ENCODE peak calls at places on chromosomes 7 and 10, in ten cellular contexts. One of them, this sample, is unnamed.

GRCh38 chr7:41925946-41926345 is 223.1 kb upstream of the INHBA start:
- DNase-seq in BJ: no peak
- DNase-seq in endothelial cell: no peak
- DNase-seq in HFF-Myc: no peak
- DNase-seq in HFFc6: no peak
- DNase-seq in A549: no peak
- DNase-seq in nephron progenitor cell: no peak
- DNase-seq in IMR-90: peak
- DNase-seq in glutamatergic neuron: no peak
- DNase-seq in GM06990: no peak
- DNase-seq in this sample: no peak

GRCh38 chr7:25619963-25620799 is 391.9 kb upstream of the NPVF start:
- DNase-seq in HFFc6: no peak
- DNase-seq in nephron progenitor cell: no peak
- DNase-seq in A549: no peak
- DNase-seq in GM06990: no peak
- DNase-seq in IMR-90: no peak
- DNase-seq in BJ: no peak
- DNase-seq in HFF-Myc: no peak
- DNase-seq in glutamatergic neuron: no peak
- DNase-seq in endothelial cell: no peak
- DNase-seq in this sample: no peak

GRCh38 chr10:50600831-50601466 is 22.8 kb downstream of the SGMS1 start:
- DNase-seq in GM06990: no peak
- DNase-seq in HFF-Myc: no peak
- DNase-seq in IMR-90: peak
- DNase-seq in nephron progenitor cell: no peak
- DNase-seq in HFFc6: no peak
- DNase-seq in endothelial cell: no peak
- DNase-seq in BJ: no peak
- DNase-seq in glutamatergic neuron: no peak
- DNase-seq in A549: peak
- DNase-seq in this sample: no peak

GRCh38 chr7:28813238-28813962 is 144.7 kb downstream of the TRIL start:
- DNase-seq in endothelial cell: no peak
- DNase-seq in A549: no peak
- DNase-seq in nephron progenitor cell: no peak
- DNase-seq in glutamatergic neuron: no peak
- DNase-seq in IMR-90: no peak
- DNase-seq in HFF-Myc: peak
- DNase-seq in HFFc6: no peak
- DNase-seq in BJ: no peak
- DNase-seq in GM06990: no peak
- DNase-seq in this sample: no peak

GRCh38 chr7:36982749-36983148 is 258.5 kb upstream of the AOAH start:
- DNase-seq in glutamatergic neuron: no peak
- DNase-seq in BJ: no peak
- DNase-seq in nephron progenitor cell: no peak
- DNase-seq in IMR-90: no peak
- DNase-seq in A549: no peak
- DNase-seq in GM06990: no peak
- DNase-seq in HFF-Myc: no peak
- DNase-seq in HFFc6: no peak
- DNase-seq in endothelial cell: no peak
- DNase-seq in this sample: no peak

GRCh38 chr7:727806-728460 is 852 bp upstream of the PRKAR1B start:
- DNase-seq in nephron progenitor cell: peak
- DNase-seq in GM06990: no peak
- DNase-seq in BJ: no peak
- DNase-seq in HFFc6: no peak
- DNase-seq in endothelial cell: no peak
- DNase-seq in HFF-Myc: no peak
- DNase-seq in IMR-90: peak
- DNase-seq in glutamatergic neuron: no peak
- DNase-seq in A549: no peak
- DNase-seq in this sample: no peak

GRCh38 chr7:112788778-112789343 is 1.3 kb downstream of the TMEM168 start:
- DNase-seq in IMR-90: no peak
- DNase-seq in GM06990: no peak
- DNase-seq in glutamatergic neuron: no peak
- DNase-seq in A549: no peak
- DNase-seq in nephron progenitor cell: no peak
- DNase-seq in endothelial cell: no peak
- DNase-seq in HFFc6: no peak
- DNase-seq in HFF-Myc: no peak
- DNase-seq in BJ: no peak
- DNase-seq in this sample: no peak

GRCh38 chr10:132519382-132520146 is 18.0 kb upstream of the INPP5A start:
- DNase-seq in IMR-90: no peak
- DNase-seq in GM06990: no peak
- DNase-seq in glutamatergic neuron: no peak
- DNase-seq in HFF-Myc: no peak
- DNase-seq in HFFc6: no peak
- DNase-seq in nephron progenitor cell: no peak
- DNase-seq in BJ: no peak
- DNase-seq in A549: no peak
- DNase-seq in endothelial cell: peak
- DNase-seq in this sample: no peak

GRCh38 chr10:52220947-52221346 is 93.1 kb upstream of the DKK1 start:
- DNase-seq in GM06990: no peak
- DNase-seq in endothelial cell: no peak
- DNase-seq in BJ: no peak
- DNase-seq in glutamatergic neuron: no peak
- DNase-seq in IMR-90: no peak
- DNase-seq in HFF-Myc: no peak
- DNase-seq in HFFc6: no peak
- DNase-seq in nephron progenitor cell: no peak
- DNase-seq in A549: no peak
- DNase-seq in this sample: no peak

GRCh38 chr7:44305564-44306507 is 19.6 kb downstream of the CAMK2B start:
- DNase-seq in nephron progenitor cell: no peak
- DNase-seq in GM06990: no peak
- DNase-seq in A549: no peak
- DNase-seq in BJ: no peak
- DNase-seq in HFF-Myc: no peak
- DNase-seq in endothelial cell: no peak
- DNase-seq in glutamatergic neuron: no peak
- DNase-seq in HFFc6: no peak
- DNase-seq in IMR-90: no peak
- DNase-seq in this sample: no peak

GRCh38 chr7:128827971-128828711 is 2.1 kb upstream of the FLNC start:
- DNase-seq in BJ: no peak
- DNase-seq in GM06990: no peak
- DNase-seq in IMR-90: peak
- DNase-seq in nephron progenitor cell: peak
- DNase-seq in A549: no peak
- DNase-seq in HFF-Myc: no peak
- DNase-seq in endothelial cell: no peak
- DNase-seq in glutamatergic neuron: no peak
- DNase-seq in HFFc6: peak
- DNase-seq in this sample: no peak

GRCh38 chr7:111029574-111030357 is 61.2 kb upstream of the LRRN3 start:
- DNase-seq in BJ: no peak
- DNase-seq in GM06990: peak
- DNase-seq in glutamatergic neuron: no peak
- DNase-seq in nephron progenitor cell: no peak
- DNase-seq in HFFc6: peak
- DNase-seq in IMR-90: peak
- DNase-seq in endothelial cell: no peak
- DNase-seq in A549: no peak
- DNase-seq in HFF-Myc: peak
- DNase-seq in this sample: no peak

GRCh38 chr10:73190188-73190587 is 22.3 kb downstream of the FAM149B1 start:
- DNase-seq in endothelial cell: no peak
- DNase-seq in GM06990: no peak
- DNase-seq in IMR-90: no peak
- DNase-seq in HFF-Myc: no peak
- DNase-seq in nephron progenitor cell: no peak
- DNase-seq in glutamatergic neuron: no peak
- DNase-seq in BJ: no peak
- DNase-seq in HFFc6: no peak
- DNase-seq in A549: no peak
- DNase-seq in this sample: no peak

GRCh38 chr10:844552-844951 is 87.0 kb downstream of the LARP4B start:
- DNase-seq in A549: no peak
- DNase-seq in GM06990: no peak
- DNase-seq in HFFc6: no peak
- DNase-seq in BJ: peak
- DNase-seq in glutamatergic neuron: no peak
- DNase-seq in nephron progenitor cell: no peak
- DNase-seq in IMR-90: peak
- DNase-seq in endothelial cell: no peak
- DNase-seq in HFF-Myc: no peak
- DNase-seq in this sample: no peak

GRCh38 chr10:30396708-30397107 is 37.3 kb upstream of the MAP3K8 start:
- DNase-seq in A549: no peak
- DNase-seq in BJ: no peak
- DNase-seq in glutamatergic neuron: no peak
- DNase-seq in HFFc6: no peak
- DNase-seq in nephron progenitor cell: no peak
- DNase-seq in endothelial cell: no peak
- DNase-seq in GM06990: no peak
- DNase-seq in HFF-Myc: no peak
- DNase-seq in IMR-90: no peak
- DNase-seq in this sample: no peak

GRCh38 chr7:3095046-3095445 is 51.4 kb upstream of the CARD11 start:
- DNase-seq in GM06990: no peak
- DNase-seq in HFF-Myc: no peak
- DNase-seq in nephron progenitor cell: no peak
- DNase-seq in BJ: no peak
- DNase-seq in A549: no peak
- DNase-seq in glutamatergic neuron: no peak
- DNase-seq in endothelial cell: no peak
- DNase-seq in IMR-90: no peak
- DNase-seq in HFFc6: no peak
- DNase-seq in this sample: no peak

GRCh38 chr7:3091631-3092030 is 48.0 kb upstream of the CARD11 start:
- DNase-seq in endothelial cell: no peak
- DNase-seq in BJ: no peak
- DNase-seq in nephron progenitor cell: no peak
- DNase-seq in glutamatergic neuron: no peak
- DNase-seq in HFF-Myc: no peak
- DNase-seq in IMR-90: no peak
- DNase-seq in GM06990: no peak
- DNase-seq in A549: no peak
- DNase-seq in HFFc6: no peak
- DNase-seq in this sample: no peak

GRCh38 chr7:3092468-3092867 is 48.8 kb upstream of the CARD11 start:
- DNase-seq in BJ: no peak
- DNase-seq in A549: no peak
- DNase-seq in GM06990: peak
- DNase-seq in HFFc6: no peak
- DNase-seq in glutamatergic neuron: no peak
- DNase-seq in endothelial cell: no peak
- DNase-seq in HFF-Myc: no peak
- DNase-seq in nephron progenitor cell: no peak
- DNase-seq in IMR-90: peak
- DNase-seq in this sample: no peak

GRCh38 chr7:3087243-3087642 is 43.6 kb upstream of the CARD11 start:
- DNase-seq in BJ: no peak
- DNase-seq in HFFc6: no peak
- DNase-seq in GM06990: no peak
- DNase-seq in endothelial cell: no peak
- DNase-seq in HFF-Myc: no peak
- DNase-seq in IMR-90: peak
- DNase-seq in glutamatergic neuron: no peak
- DNase-seq in A549: no peak
- DNase-seq in nephron progenitor cell: no peak
- DNase-seq in this sample: no peak

GRCh38 chr7:3089493-3089892 is 45.8 kb upstream of the CARD11 start:
- DNase-seq in endothelial cell: peak
- DNase-seq in HFF-Myc: no peak
- DNase-seq in nephron progenitor cell: peak
- DNase-seq in HFFc6: no peak
- DNase-seq in A549: peak
- DNase-seq in glutamatergic neuron: peak
- DNase-seq in GM06990: no peak
- DNase-seq in IMR-90: peak
- DNase-seq in BJ: no peak
- DNase-seq in this sample: peak
- TF ChIP-seq CTCF in endothelial cell: peak
- TF ChIP-seq CTCF in HFF-Myc: peak
- TF ChIP-seq CTCF in nephron progenitor cell: peak
- TF ChIP-seq CTCF in HFFc6: peak
- TF ChIP-seq CTCF in A549: peak
- TF ChIP-seq CTCF in glutamatergic neuron: peak
- TF ChIP-seq CTCF in GM06990: peak
- TF ChIP-seq CTCF in IMR-90: no peak
- TF ChIP-seq CTCF in BJ: no peak
- TF ChIP-seq CTCF in this sample: peak

GRCh38 chr10:104057717-104058116 is 28.0 kb downstream of the COL17A1 start:
- DNase-seq in GM06990: no peak
- DNase-seq in endothelial cell: no peak
- DNase-seq in IMR-90: no peak
- DNase-seq in A549: no peak
- DNase-seq in HFF-Myc: no peak
- DNase-seq in HFFc6: no peak
- DNase-seq in BJ: no peak
- DNase-seq in glutamatergic neuron: no peak
- DNase-seq in nephron progenitor cell: no peak
- DNase-seq in this sample: no peak
- TF ChIP-seq CTCF in GM06990: no peak
- TF ChIP-seq CTCF in endothelial cell: no peak
- TF ChIP-seq CTCF in IMR-90: no peak
- TF ChIP-seq CTCF in A549: no peak
- TF ChIP-seq CTCF in HFF-Myc: no peak
- TF ChIP-seq CTCF in HFFc6: no peak
- TF ChIP-seq CTCF in BJ: no peak
- TF ChIP-seq CTCF in glutamatergic neuron: no peak
- TF ChIP-seq CTCF in nephron progenitor cell: no peak
- TF ChIP-seq CTCF in this sample: no peak

DNA sequence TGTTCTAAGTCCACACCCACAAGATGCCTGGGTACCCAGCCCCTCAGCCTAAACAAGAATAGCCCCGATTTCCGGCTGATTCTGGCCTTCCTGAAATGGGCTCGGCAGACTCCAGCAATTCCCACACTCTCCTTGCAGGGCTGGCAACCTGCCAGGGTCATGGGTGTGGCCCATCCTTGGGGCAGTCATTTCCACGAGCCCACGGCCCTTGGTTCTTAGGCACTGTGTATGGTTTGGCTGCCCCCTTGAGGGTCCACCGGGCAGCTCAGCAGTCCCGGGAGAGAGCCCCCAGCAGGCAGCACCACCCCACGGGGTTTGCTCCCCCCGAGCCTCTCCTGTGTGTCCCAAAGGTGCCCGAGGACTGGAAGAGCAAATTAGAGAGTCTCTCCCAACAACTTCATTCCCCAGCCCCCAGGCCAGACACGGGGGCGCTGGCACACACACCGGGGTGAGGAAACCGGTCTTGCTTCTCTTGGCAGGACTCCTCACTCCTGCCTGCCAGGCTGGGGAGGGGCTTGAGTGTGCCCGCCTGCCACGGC is 142.2 kb downstream of the EMX2 start:
- DNase-seq in BJ: no peak
- DNase-seq in endothelial cell: no peak
- DNase-seq in nephron progenitor cell: no peak
- DNase-seq in IMR-90: no peak
- DNase-seq in A549: peak
- DNase-seq in GM06990: no peak
- DNase-seq in HFF-Myc: no peak
- DNase-seq in glutamatergic neuron: peak
- DNase-seq in HFFc6: no peak
- DNase-seq in this sample: no peak
- TF ChIP-seq CTCF in BJ: peak
- TF ChIP-seq CTCF in endothelial cell: no peak
- TF ChIP-seq CTCF in nephron progenitor cell: no peak
- TF ChIP-seq CTCF in IMR-90: no peak
- TF ChIP-seq CTCF in A549: peak
- TF ChIP-seq CTCF in GM06990: peak
- TF ChIP-seq CTCF in HFF-Myc: peak
- TF ChIP-seq CTCF in glutamatergic neuron: no peak
- TF ChIP-seq CTCF in HFFc6: no peak
- TF ChIP-seq CTCF in this sample: no peak

GRCh38 chr10:64271983-64272382 is 750.8 kb downstream of the REEP3 start:
- DNase-seq in A549: no peak
- DNase-seq in BJ: no peak
- DNase-seq in endothelial cell: no peak
- DNase-seq in nephron progenitor cell: no peak
- DNase-seq in HFF-Myc: no peak
- DNase-seq in IMR-90: no peak
- DNase-seq in HFFc6: no peak
- DNase-seq in GM06990: no peak
- DNase-seq in glutamatergic neuron: no peak
- DNase-seq in this sample: no peak
- TF ChIP-seq CTCF in A549: no peak
- TF ChIP-seq CTCF in BJ: no peak
- TF ChIP-seq CTCF in endothelial cell: peak
- TF ChIP-seq CTCF in nephron progenitor cell: no peak
- TF ChIP-seq CTCF in HFF-Myc: no peak
- TF ChIP-seq CTCF in IMR-90: peak
- TF ChIP-seq CTCF in HFFc6: no peak
- TF ChIP-seq CTCF in GM06990: peak
- TF ChIP-seq CTCF in glutamatergic neuron: peak
- TF ChIP-seq CTCF in this sample: no peak